ENCODE peak calls at places on chromosomes 12 and 14, in five cellular contexts. S is IMR-90, E is A549, T is HepG2, C is K562. R is an unnamed sample.

GRCh38 chr12:24109381-24110039 is 160.0 kb upstream of the SOX5 start:
- DNase-seq in S (peak; percentile 32), E (no peak), T (peak; percentile 17), C (peak; percentile 13), R (no peak)

GRCh38 chr14:25090716-25091454 is 40.9 kb upstream of the STXBP6 start:
- DNase-seq in S (peak; percentile 66), E (no peak), T (no peak), C (no peak), R (no peak)

GRCh38 chr14:25833341-25834121 is 764.3 kb downstream of the NOVA1 start:
- DNase-seq in S (no peak), E (no peak), T (peak; percentile 46), C (no peak), R (peak; percentile 48)

GRCh38 chr12:79374543-79374942 is 316.2 kb downstream of the PAWR start:
- DNase-seq in S (no peak), E (no peak), T (no peak), C (no peak), R (no peak)

GRCh38 chr12:6311822-6312528 is 1.5 kb downstream of the PLEKHG6 start:
- DNase-seq in S (no peak), E (no peak), T (no peak), C (no peak), R (no peak)

GRCh38 chr14:90545966-90546751 is 149.3 kb downstream of the CALM1 start:
- DNase-seq in S (no peak), E (no peak), T (no peak), C (no peak), R (no peak)

GRCh38 chr14:51993274-51993673 is 3.9 kb downstream of the RTRAF start:
- DNase-seq in S (no peak), E (no peak), T (no peak), C (no peak), R (no peak)

GRCh38 chr14:24192933-24193332 is 2.3 kb downstream of the TM9SF1 start:
- DNase-seq in S (no peak), E (no peak), T (no peak), C (no peak), R (no peak)

GRCh38 chr14:56004807-56005579 is 113.2 kb upstream of the PELI2 start:
- DNase-seq in S (peak; percentile 77), E (peak; percentile 22), T (no peak), C (peak; percentile 8), R (peak; percentile 25)

GRCh38 chr12:124498178-124498869 is 69.1 kb downstream of the NCOR2 start:
- DNase-seq in S (peak; percentile 88), E (no peak), T (no peak), C (no peak), R (no peak)

GRCh38 chr12:94404854-94405253 is 54.8 kb downstream of the CEP83 start:
- DNase-seq in S (no peak), E (no peak), T (no peak), C (no peak), R (no peak)

GRCh38 chr12:28543021-28543890 is 353.0 kb downstream of the CCDC91 start:
- DNase-seq in S (no peak), E (no peak), T (no peak), C (peak; percentile 19), R (no peak)

GRCh38 chr14:64298773-64299172 is 4.6 kb upstream of the ESR2 start:
- DNase-seq in S (no peak), E (no peak), T (peak; percentile 9), C (no peak), R (no peak)

GRCh38 chr12:112122823-112123690 is 2.3 kb upstream of the TRAFD1 start:
- DNase-seq in S (peak; percentile 98), E (no peak), T (peak; percentile 72), C (peak; percentile 52), R (no peak)

GRCh38 chr14:94213021-94213420 is 38.9 kb downstream of the PPP4R4 start:
- DNase-seq in S (peak; percentile 34), E (no peak), T (no peak), C (no peak), R (no peak)

GRCh38 chr12:120649442-120650248 is 9.2 kb downstream of the CABP1 start:
- DNase-seq in S (peak; percentile 5), E (no peak), T (no peak), C (no peak), R (no peak)

GRCh38 chr12:131133015-131133905 is 179.6 kb downstream of the ADGRD1 start:
- DNase-seq in S (no peak), E (no peak), T (no peak), C (no peak), R (no peak)

GRCh38 chr12:107645630-107646333 is 39.8 kb upstream of the PWP1 start:
- DNase-seq in S (no peak), E (no peak), T (no peak), C (no peak), R (peak; percentile 77)

GRCh38 chr14:106826833-106827369 is 1300.5 kb downstream of the TMEM121 start:
- DNase-seq in S (no peak), E (no peak), T (no peak), C (no peak), R (no peak)

GRCh38 chr12:49707127-49707811 is at the start of gene FMNL3:
- DNase-seq in S (peak; percentile 95), E (peak; percentile 93), T (peak; percentile 72), C (peak; percentile 99), R (peak; percentile 77)

GRCh38 chr14:21215130-21215878 is 53.9 kb downstream of the HNRNPC start:
- DNase-seq in S (no peak), E (no peak), T (no peak), C (no peak), R (no peak)

GRCh38 chr12:113747048-113747447 is 219.1 kb downstream of the RBM19 start:
- DNase-seq in S (no peak), E (no peak), T (no peak), C (peak; percentile 79), R (no peak)

GRCh38 chr12:128871516-128871892 is 18.2 kb downstream of the GLT1D1 start:
- DNase-seq in S (no peak), E (no peak), T (peak; percentile 16), C (no peak), R (no peak)

GRCh38 chr12:128876559-128876958 is 23.3 kb downstream of the GLT1D1 start:
- DNase-seq in S (no peak), E (no peak), T (no peak), C (no peak), R (no peak)

GRCh38 chr12:128867466-128867865 is 14.2 kb downstream of the GLT1D1 start:
- DNase-seq in S (no peak), E (no peak), T (no peak), C (no peak), R (no peak)

GRCh38 chr12:128872303-128872702 is 19.0 kb downstream of the GLT1D1 start:
- DNase-seq in S (no peak), E (no peak), T (no peak), C (no peak), R (no peak)
- TF ChIP-seq MAFK in S (no peak), E (no peak), T (no peak), C (no peak), R (no peak)

GRCh38 chr12:43115441-43116160 is 436.4 kb downstream of the ADAMTS20 start:
- DNase-seq in S (no peak), E (no peak), T (no peak), C (no peak), R (no peak)
- TF ChIP-seq MAFK in S (no peak), E (no peak), T (no peak), C (no peak), R (no peak)

DNA sequence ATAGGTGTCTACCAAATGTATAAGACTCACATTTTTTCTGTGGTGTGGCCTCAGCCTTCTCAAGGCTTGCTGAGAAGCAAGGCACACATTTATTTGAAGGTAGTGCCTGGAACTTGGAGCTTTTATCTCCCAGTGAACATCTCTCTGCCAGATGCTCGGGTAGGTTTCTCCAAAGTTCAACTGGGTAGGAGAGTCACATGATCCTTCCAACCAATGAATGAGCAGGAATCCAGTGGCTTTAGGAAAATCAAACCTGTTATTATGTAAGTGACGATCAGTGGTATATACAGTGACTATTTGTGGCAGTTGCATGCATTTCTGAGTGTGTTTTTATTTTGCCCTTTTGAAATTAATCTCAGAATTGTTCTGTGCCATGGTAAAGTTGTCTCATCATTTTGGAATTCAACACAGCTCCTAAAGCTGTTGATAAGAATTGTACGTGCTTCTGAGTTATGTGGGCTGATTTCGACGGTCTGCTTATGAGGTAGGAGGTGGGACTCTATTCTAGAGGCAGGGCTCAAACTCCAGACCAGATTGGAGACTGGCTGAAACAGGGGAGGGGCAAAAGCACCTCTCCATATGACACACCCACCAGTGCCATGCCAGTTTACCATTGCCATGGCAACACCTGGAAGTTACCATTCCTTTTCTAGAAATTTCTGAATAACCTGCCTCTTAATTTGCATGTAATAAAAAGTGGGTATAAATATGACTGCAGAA is 57.6 kb downstream of the EID3 start:
- DNase-seq in S (peak; percentile 33), E (no peak), T (no peak), C (no peak), R (no peak)
- TF ChIP-seq MAFK in S (no peak), E (no peak), T (no peak), C (no peak), R (no peak)

GRCh38 chr14:36859119-36859518 is 197.5 kb downstream of the PAX9 start:
- DNase-seq in S (no peak), E (no peak), T (no peak), C (no peak), R (no peak)
- TF ChIP-seq MAFK in S (no peak), E (no peak), T (no peak), C (no peak), R (no peak)

DNA sequence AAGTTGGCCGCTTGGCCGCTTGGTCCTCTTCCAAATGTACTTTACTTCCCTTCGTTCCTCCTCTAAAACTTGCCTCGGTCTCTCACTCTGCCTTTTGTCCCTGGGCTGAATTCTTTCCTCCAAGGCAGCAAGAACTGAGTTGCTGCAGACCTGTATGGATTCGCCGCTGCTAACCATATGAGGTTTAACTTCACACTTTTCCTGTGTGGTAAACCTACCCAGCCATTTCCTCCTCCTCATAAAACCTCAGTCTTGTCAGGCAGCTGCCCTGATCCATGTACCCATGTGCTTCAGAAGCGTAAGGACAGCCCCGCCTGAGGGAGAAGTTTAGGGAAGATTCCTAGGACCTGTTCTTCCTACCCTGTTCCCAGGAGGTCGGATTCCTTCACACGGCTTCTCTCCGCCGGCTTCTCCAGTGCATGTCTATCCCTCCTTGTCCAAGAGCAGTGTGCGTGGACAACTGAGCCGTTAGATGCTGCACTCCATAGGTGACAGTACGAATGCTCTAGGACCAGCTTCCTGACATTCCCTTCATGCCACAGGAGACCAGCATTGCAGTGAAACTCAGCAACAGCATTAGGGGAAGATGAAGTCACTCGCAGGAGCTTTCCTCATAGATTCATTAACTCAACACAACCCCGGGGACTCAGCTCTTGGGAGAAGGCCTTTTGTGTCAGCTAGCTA is 188.1 kb downstream of the MON2 start:
- DNase-seq in S (no peak), E (no peak), T (no peak), C (no peak), R (no peak)
- TF ChIP-seq MAFK in S (no peak), E (no peak), T (no peak), C (no peak), R (no peak)